ENCODE peak calls at places on chromosomes 5 and 9, in six cellular contexts. Y is progenitor cell of endocrine pancreas, D is Panc1, L is MCF 10A, A is tibial nerve, Q is adrenal gland. O is an unnamed sample.

GRCh38 chr9:101383361-101383760 is 1.4 kb downstream of the BAAT start:
- DNase-seq in D (no peak), A (no peak), Q (no peak), Y (no peak), L (no peak), O (no peak)

GRCh38 chr5:151496041-151496484 is 48.7 kb downstream of the SLC36A1 start:
- DNase-seq in A (no peak), D (no peak), L (no peak), Y (no peak), Q (no peak), O (no peak)

GRCh38 chr5:67021522-67022316 is 174.9 kb downstream of the CD180 start:
- DNase-seq in Q (no peak), L (peak), Y (no peak), A (no peak), D (no peak), O (no peak)

GRCh38 chr9:72931897-72932296 is 21.0 kb downstream of the ALDH1A1 start:
- DNase-seq in A (no peak), L (no peak), Y (no peak), D (no peak), Q (no peak), O (no peak)

GRCh38 chr9:132136151-132136892 is 25.5 kb upstream of the NTNG2 start:
- DNase-seq in D (no peak), A (no peak), Q (no peak), Y (peak), L (no peak), O (no peak)

GRCh38 chr9:34457266-34458012 is 931 bp downstream of the FAM219A start:
- DNase-seq in Q (peak), Y (peak), D (no peak), A (peak), L (peak), O (peak)

GRCh38 chr5:170159101-170159698 is 53.5 kb downstream of the FOXI1 start:
- DNase-seq in Y (no peak), D (no peak), Q (no peak), L (peak), A (no peak), O (no peak)

GRCh38 chr9:113247640-113248039 is 26.3 kb downstream of the SLC31A1 start:
- DNase-seq in Y (no peak), A (no peak), L (peak), Q (no peak), D (no peak), O (no peak)

GRCh38 chr5:15105799-15106393 is 234.3 kb upstream of the ANKH start:
- DNase-seq in A (peak), D (peak), Y (peak), Q (peak), L (peak), O (peak)

GRCh38 chr5:52987711-52988329 is 1.3 kb upstream of the ITGA2 start:
- DNase-seq in D (peak), Y (no peak), Q (no peak), A (no peak), L (peak), O (no peak)

GRCh38 chr9:83526221-83526620 is 12.0 kb downstream of the FRMD3 start:
- DNase-seq in A (no peak), D (no peak), Q (no peak), Y (no peak), L (no peak), O (no peak)

GRCh38 chr5:78893959-78894676 is 91.0 kb downstream of the ARSB start:
- DNase-seq in Y (no peak), D (no peak), A (no peak), L (no peak), Q (no peak), O (no peak)

GRCh38 chr9:133727876-133728441 is 10.2 kb downstream of the SARDH start:
- DNase-seq in A (no peak), L (no peak), D (no peak), Y (peak), Q (no peak), O (no peak)

GRCh38 chr9:33129886-33130284 is 37.3 kb downstream of the B4GALT1 start:
- DNase-seq in Y (no peak), A (no peak), L (no peak), Q (no peak), D (no peak), O (no peak)

GRCh38 chr9:133780404-133780945 is 42.3 kb upstream of the SARDH start:
- DNase-seq in D (no peak), A (no peak), Q (no peak), Y (no peak), L (no peak), O (no peak)

GRCh38 chr9:19533373-19533772 is 124.6 kb downstream of the ACER2 start:
- DNase-seq in D (no peak), L (no peak), A (no peak), Y (no peak), Q (no peak), O (no peak)

GRCh38 chr5:65721050-65721774 is 697 bp downstream of the SGTB start:
- DNase-seq in A (peak), Y (peak), D (no peak), Q (peak), L (peak), O (peak)

GRCh38 chr5:126969548-126969947 is 60.8 kb downstream of the MARCHF3 start:
- DNase-seq in D (no peak), L (no peak), A (no peak), Y (no peak), Q (no peak), O (no peak)

GRCh38 chr5:74685979-74686631 is 1.1 kb downstream of the HEXB start:
- DNase-seq in Y (no peak), D (no peak), L (peak), A (peak), Q (peak), O (no peak)

GRCh38 chr5:139126711-139127111 is 71.5 kb downstream of the SIL1 start:
- DNase-seq in L (no peak), A (no peak), Q (peak), Y (no peak), D (no peak), O (no peak)

GRCh38 chr5:89351975-89352374 is 469.0 kb upstream of the MEF2C start:
- DNase-seq in Q (no peak), L (no peak), A (no peak), Y (no peak), D (no peak), O (no peak)

GRCh38 chr5:54098267-54098666 is 212.1 kb downstream of the ARL15 start:
- DNase-seq in L (no peak), D (no peak), Y (no peak), A (no peak), Q (no peak), O (no peak)

GRCh38 chr5:157108961-157109360 is at the start of gene HAVCR2:
- DNase-seq in Q (peak), L (no peak), Y (no peak), A (peak), D (no peak), O (no peak)

GRCh38 chr5:132225165-132226032 is 2.3 kb downstream of the P4HA2 start:
- DNase-seq in L (peak), A (peak), Q (peak), Y (no peak), D (no peak), O (peak)

GRCh38 chr5:121350493-121350892 is 501.2 kb upstream of the FTMT start:
- DNase-seq in Y (no peak), L (peak), D (no peak), A (no peak), Q (no peak), O (no peak)

GRCh38 chr5:148915224-148915803 is 88.9 kb downstream of the ADRB2 start:
- DNase-seq in D (no peak), L (peak), Q (no peak), Y (no peak), A (no peak), O (no peak)

GRCh38 chr9:98764351-98764750 is 32.0 kb downstream of the ANKS6 start:
- DNase-seq in Q (no peak), Y (no peak), A (no peak), L (no peak), D (no peak), O (no peak)

GRCh38 chr9:96817973-96818372 is 36.3 kb downstream of the ZNF782 start:
- DNase-seq in A (no peak), Q (no peak), Y (no peak), L (no peak), D (no peak), O (no peak)

GRCh38 chr9:93119953-93120845 is 13.9 kb downstream of the NINJ1 start:
- DNase-seq in A (peak), D (no peak), L (peak), Q (peak), Y (no peak), O (no peak)

GRCh38 chr9:68704804-68705635 is at the start of gene PIP5K1B:
- DNase-seq in A (no peak), Q (peak), Y (peak), D (no peak), L (peak), O (peak)

GRCh38 chr9:21747171-21747570 is 55.3 kb upstream of the MTAP start:
- DNase-seq in Q (no peak), Y (no peak), D (no peak), L (no peak), A (no peak), O (no peak)

GRCh38 chr5:109645591-109646236 is 44.0 kb upstream of the MAN2A1 start:
- DNase-seq in Q (no peak), A (no peak), D (no peak), Y (no peak), L (no peak), O (no peak)

GRCh38 chr5:62719061-62719730 is 140.6 kb downstream of the LRRC70 start:
- DNase-seq in D (no peak), Y (no peak), L (no peak), A (no peak), Q (no peak), O (no peak)

GRCh38 chr5:62720036-62720441 is 141.4 kb downstream of the LRRC70 start:
- DNase-seq in L (peak), A (no peak), Q (peak), D (no peak), Y (peak), O (peak)

GRCh38 chr5:62717211-62717927 is 138.8 kb downstream of the LRRC70 start:
- DNase-seq in Y (no peak), A (no peak), L (no peak), D (no peak), Q (no peak), O (no peak)

GRCh38 chr5:62722360-62722759 is 143.7 kb downstream of the LRRC70 start:
- DNase-seq in A (no peak), Y (no peak), D (no peak), Q (no peak), L (no peak), O (no peak)

GRCh38 chr5:62718368-62718767 is 139.7 kb downstream of the LRRC70 start:
- DNase-seq in D (no peak), Y (no peak), Q (no peak), L (no peak), A (no peak), O (no peak)
- TF ChIP-seq CTCF in D (peak), Y (no peak), Q (no peak), L (no peak), A (no peak), O (no peak)

DNA sequence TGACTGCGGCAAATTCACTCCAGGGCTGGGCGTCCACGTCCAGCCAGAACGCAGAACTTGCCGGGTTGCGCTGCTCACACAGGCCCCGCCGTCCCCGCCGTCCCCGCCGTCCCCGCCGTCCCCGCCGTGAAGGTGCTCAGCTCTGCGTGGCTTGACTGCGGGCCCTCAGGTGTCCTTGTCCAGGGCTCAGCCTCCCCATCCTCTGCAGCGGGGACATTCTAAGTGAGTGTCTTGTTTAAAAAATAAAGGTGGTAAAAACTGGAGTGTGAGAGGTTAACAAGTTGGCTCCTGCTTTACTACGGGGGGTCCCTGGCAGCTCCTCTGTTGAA is 14.9 kb downstream of the IRX4 start:
- DNase-seq in Q (no peak), D (no peak), A (no peak), L (no peak), Y (no peak), O (no peak)
- TF ChIP-seq CTCF in Q (no peak), D (no peak), A (no peak), L (no peak), Y (no peak), O (no peak)

DNA sequence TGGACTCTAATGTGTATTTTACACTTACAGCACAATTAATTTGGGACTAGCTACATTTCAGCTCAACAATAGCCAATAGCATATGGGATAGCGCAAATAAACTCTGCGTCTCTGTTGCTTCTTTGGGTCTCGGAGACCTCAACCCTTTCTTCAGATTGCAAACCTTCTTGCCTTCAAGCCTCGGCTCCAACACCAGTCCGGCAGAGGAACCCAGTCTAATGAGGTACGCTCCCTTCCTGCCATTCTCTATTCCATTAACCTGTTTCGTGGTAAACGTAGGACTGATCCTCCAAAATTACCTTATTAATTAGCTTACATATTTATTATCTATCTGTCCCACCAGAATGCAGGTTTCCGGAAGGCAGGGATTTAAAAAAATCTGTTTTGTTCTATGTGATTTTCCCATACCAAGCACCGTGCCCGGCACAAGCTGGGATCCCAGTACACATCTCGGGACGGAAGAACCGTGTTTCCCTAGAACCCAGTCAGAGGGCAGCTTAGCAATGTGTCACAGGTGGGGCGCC is 525 bp upstream of the DAPK1 start:
- DNase-seq in Y (no peak), L (no peak), A (no peak), Q (no peak), D (no peak), O (no peak)
- TF ChIP-seq CTCF in Y (no peak), L (no peak), A (no peak), Q (no peak), D (no peak), O (no peak)

DNA sequence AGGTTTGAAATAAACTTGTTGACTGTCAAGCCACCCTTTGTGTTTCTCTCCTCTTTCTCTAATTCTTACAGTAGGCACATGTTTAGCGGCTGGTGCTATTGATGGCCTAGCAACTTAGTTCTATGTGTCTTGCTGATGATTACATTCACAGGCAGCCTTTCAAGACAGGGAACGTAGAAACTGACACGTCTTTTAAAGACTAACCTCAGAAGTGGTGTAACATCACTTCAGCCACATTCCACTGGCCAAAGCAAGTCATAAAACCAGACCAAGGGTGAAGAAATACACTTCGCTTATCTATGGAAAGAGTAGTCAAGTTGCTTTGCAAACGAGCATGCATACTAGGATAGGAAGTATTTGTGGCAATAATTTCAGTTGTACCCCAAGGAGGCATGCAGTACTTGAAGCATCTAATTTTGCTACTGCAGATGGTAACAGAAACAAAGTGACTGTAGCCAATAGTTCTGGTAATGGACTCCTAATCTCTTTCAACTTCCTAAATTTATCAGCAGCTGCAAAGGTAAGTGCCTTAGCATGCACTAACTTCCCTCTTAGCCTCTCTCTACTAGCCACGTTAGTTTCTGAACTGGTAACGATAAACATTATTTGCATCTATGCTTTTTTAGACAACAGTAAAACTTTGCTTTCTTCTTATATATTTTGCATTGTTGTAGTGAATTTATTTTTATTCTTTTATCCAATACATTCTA is 6.4 kb upstream of the CKS2 start:
- DNase-seq in Q (no peak), Y (no peak), D (no peak), L (no peak), A (no peak), O (no peak)
- TF ChIP-seq CTCF in Q (no peak), Y (no peak), D (no peak), L (no peak), A (no peak), O (no peak)

DNA sequence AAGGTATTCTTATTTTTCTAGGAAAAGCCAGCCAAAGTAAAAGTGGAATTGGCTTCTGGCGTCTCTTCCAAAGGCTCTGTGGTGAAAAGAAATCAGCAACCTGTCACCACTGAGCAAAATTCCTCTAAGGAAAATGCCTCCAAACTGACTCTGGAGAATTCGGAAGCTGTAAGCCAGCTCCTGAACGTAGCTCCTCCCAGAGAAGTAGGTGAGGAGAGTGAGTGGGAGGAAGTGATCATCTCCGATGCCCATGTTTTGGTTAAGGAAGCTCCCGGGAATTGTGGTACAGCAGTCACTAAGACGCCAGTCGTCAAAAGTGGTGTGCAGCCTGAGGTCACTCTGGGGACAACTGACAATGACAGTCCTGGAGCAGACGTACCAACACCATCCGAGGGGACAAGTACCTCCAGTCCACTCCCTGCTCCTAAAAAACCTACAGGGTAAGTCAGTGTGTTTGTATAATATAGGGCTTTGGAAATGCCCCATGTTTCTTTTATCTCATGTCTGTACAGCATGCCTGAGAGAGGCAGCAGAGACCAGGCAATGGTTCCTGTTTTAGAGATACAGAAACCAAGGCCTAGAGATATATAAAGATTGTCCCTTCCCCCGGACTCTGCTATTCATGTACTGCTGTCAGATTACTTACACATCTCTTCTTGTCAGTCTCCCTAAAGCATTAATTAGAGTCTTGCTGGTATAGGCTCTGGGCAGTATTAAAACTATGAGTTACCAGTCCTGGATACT is 23.9 kb downstream of the HMGXB3 start:
- DNase-seq in Q (no peak), Y (no peak), L (no peak), A (no peak), D (no peak), O (no peak)
- TF ChIP-seq CTCF in Q (no peak), Y (no peak), L (no peak), A (no peak), D (no peak), O (no peak)

GRCh38 chr5:142164315-142164714 is 55.7 kb downstream of the NDFIP1 start:
- DNase-seq in A (no peak), L (no peak), D (no peak), Y (no peak), Q (no peak), O (no peak)

GRCh38 chr5:142168365-142168764 is 59.8 kb downstream of the NDFIP1 start:
- DNase-seq in A (no peak), L (no peak), D (no peak), Y (no peak), Q (no peak), O (no peak)

GRCh38 chr5:142170254-142170953 is 61.8 kb downstream of the NDFIP1 start:
- DNase-seq in Q (no peak), D (no peak), Y (no peak), A (no peak), L (no peak), O (no peak)

GRCh38 chr5:142166754-142167153 is 58.2 kb downstream of the NDFIP1 start:
- DNase-seq in A (no peak), Q (no peak), L (no peak), D (no peak), Y (no peak), O (no peak)

DNA sequence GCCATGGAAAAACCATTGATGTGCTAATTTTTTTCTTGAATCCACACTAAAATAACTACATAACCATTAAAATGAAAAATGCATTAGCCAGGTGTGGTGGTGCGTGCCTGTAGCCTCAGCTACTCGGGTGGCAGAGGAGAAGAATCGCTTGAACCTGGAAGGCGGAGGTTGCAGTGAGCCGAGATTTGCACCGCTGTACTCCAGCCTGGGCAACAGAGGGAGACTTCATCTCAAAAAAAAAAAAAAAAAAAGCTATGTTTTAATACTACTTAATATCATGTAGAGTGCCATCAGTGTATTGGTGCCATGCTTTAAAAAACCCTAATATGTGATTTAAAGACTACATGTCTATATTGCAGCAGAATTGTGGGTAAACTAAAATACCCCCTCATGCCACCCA is 58.9 kb downstream of the NDFIP1 start:
- DNase-seq in Q (no peak), D (no peak), Y (no peak), A (no peak), L (peak), O (no peak)
- TF ChIP-seq CTCF in Q (no peak), D (peak), Y (no peak), A (no peak), L (peak), O (no peak)

GRCh38 chr5:101590384-101590783 is 687.3 kb upstream of the ST8SIA4 start:
- DNase-seq in A (no peak), Y (no peak), L (peak), Q (no peak), D (no peak), O (no peak)
- TF ChIP-seq CTCF in A (no peak), Y (peak), L (peak), Q (no peak), D (peak), O (no peak)

O was measured in mesothelial cell of epicardium.